ENCODE peak calls at places on chromosomes 2 and 18, in seven cellular contexts. One of them, this sample, is unnamed.

GRCh38 chr2:162492225-162492624 is 148.3 kb downstream of the GCA start:
- DNase-seq in endodermal cell: no peak
- DNase-seq in cardiac fibroblast: no peak
- DNase-seq in body of pancreas: no peak
- DNase-seq in colonic mucosa: no peak
- DNase-seq in BE2C: no peak
- DNase-seq in HL-60: no peak
- DNase-seq in this sample: no peak

GRCh38 chr2:64626963-64627760 is 26.6 kb downstream of the SERTAD2 start:
- DNase-seq in endodermal cell: peak
- DNase-seq in cardiac fibroblast: no peak
- DNase-seq in body of pancreas: no peak
- DNase-seq in colonic mucosa: no peak
- DNase-seq in BE2C: peak
- DNase-seq in HL-60: no peak
- DNase-seq in this sample: no peak

GRCh38 chr2:97911922-97912575 is 83.7 kb downstream of the TMEM131 start:
- DNase-seq in endodermal cell: no peak
- DNase-seq in cardiac fibroblast: no peak
- DNase-seq in body of pancreas: no peak
- DNase-seq in colonic mucosa: peak
- DNase-seq in BE2C: no peak
- DNase-seq in HL-60: no peak
- DNase-seq in this sample: no peak

GRCh38 chr18:2905802-2906521 is 59.2 kb downstream of the EMILIN2 start:
- DNase-seq in endodermal cell: peak
- DNase-seq in cardiac fibroblast: peak
- DNase-seq in body of pancreas: peak
- DNase-seq in colonic mucosa: peak
- DNase-seq in BE2C: peak
- DNase-seq in HL-60: peak
- DNase-seq in this sample: peak

GRCh38 chr2:232296766-232297525 is 81.6 kb upstream of the ALPP start:
- DNase-seq in endodermal cell: no peak
- DNase-seq in cardiac fibroblast: no peak
- DNase-seq in body of pancreas: no peak
- DNase-seq in colonic mucosa: no peak
- DNase-seq in BE2C: no peak
- DNase-seq in HL-60: no peak
- DNase-seq in this sample: no peak

GRCh38 chr18:23723121-23723520 is 33.9 kb downstream of the LAMA3 start:
- DNase-seq in endodermal cell: no peak
- DNase-seq in cardiac fibroblast: peak
- DNase-seq in body of pancreas: no peak
- DNase-seq in colonic mucosa: no peak
- DNase-seq in BE2C: no peak
- DNase-seq in HL-60: no peak
- DNase-seq in this sample: no peak

GRCh38 chr2:236776695-236777251 is 207.1 kb downstream of the ACKR3 start:
- DNase-seq in endodermal cell: no peak
- DNase-seq in cardiac fibroblast: peak
- DNase-seq in body of pancreas: no peak
- DNase-seq in colonic mucosa: no peak
- DNase-seq in BE2C: no peak
- DNase-seq in HL-60: no peak
- DNase-seq in this sample: no peak

GRCh38 chr2:168247341-168248305 is at the start of gene STK39:
- DNase-seq in endodermal cell: peak
- DNase-seq in cardiac fibroblast: peak
- DNase-seq in body of pancreas: peak
- DNase-seq in colonic mucosa: peak
- DNase-seq in BE2C: peak
- DNase-seq in HL-60: no peak
- DNase-seq in this sample: peak

DNA sequence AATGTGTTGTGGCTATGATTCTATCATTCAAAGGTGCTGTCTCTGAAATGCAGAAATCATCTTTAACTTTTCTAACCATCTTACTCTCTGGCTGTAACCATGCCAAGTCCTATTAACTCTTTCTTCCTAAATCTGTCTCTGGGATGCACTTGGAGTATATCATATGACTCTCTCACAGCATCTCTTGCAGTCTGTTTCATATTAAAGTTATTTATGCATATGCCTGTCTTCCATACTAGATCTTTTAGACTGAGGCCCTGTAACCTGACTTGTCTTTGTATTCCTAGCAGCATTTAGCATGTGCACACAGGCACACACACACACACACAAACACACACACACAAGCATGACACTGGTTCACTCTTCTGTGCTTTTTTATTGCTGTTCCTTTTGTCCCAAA is 320.6 kb downstream of the ETAA1 start:
- DNase-seq in endodermal cell: no peak
- DNase-seq in cardiac fibroblast: no peak
- DNase-seq in body of pancreas: no peak
- DNase-seq in colonic mucosa: no peak
- DNase-seq in BE2C: no peak
- DNase-seq in HL-60: no peak
- DNase-seq in this sample: no peak
- TF ChIP-seq CTCF in endodermal cell: no peak
- TF ChIP-seq CTCF in cardiac fibroblast: no peak
- TF ChIP-seq CTCF in body of pancreas: no peak
- TF ChIP-seq CTCF in colonic mucosa: no peak
- TF ChIP-seq CTCF in BE2C: no peak
- TF ChIP-seq CTCF in HL-60: no peak
- TF ChIP-seq CTCF in this sample: no peak

DNA sequence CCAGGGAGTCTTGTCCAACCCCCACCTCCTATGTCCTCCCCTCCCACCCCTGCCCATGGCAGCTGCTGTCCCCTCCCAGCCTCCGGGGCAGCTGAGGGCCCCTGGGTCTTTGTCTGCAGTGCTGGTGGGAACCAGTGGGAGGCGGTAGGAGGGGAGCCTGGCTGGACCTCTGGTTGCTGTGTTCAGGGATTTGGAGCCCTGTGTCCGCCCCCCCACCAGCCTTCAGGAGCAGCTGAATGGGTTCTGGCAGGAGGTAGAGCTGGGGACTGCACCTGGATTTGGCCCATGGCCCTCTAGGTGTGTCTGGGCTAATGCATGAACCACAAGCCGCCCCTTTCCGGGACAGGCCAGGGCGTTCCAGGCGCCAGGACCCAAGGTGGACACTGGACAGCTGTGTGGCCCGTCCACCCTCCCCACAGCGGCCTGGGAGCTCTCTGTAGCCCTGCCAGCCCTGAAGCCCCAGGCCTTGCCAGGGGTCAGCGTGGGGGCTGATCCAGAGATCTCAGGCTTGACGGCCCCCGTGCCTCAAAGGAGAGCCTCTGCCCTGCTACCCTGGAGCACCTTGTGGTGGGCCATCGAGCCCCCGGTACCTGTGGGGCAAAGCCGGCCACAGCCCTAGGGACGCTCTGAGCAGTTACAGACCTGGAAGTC is 25.4 kb downstream of the GPC1 start:
- DNase-seq in endodermal cell: peak
- DNase-seq in cardiac fibroblast: no peak
- DNase-seq in body of pancreas: peak
- DNase-seq in colonic mucosa: no peak
- DNase-seq in BE2C: peak
- DNase-seq in HL-60: no peak
- DNase-seq in this sample: no peak
- TF ChIP-seq CTCF in endodermal cell: peak
- TF ChIP-seq CTCF in cardiac fibroblast: peak
- TF ChIP-seq CTCF in body of pancreas: no peak
- TF ChIP-seq CTCF in colonic mucosa: no peak
- TF ChIP-seq CTCF in BE2C: peak
- TF ChIP-seq CTCF in HL-60: no peak
- TF ChIP-seq CTCF in this sample: no peak

GRCh38 chr2:135473567-135473966 is 57.5 kb downstream of the ZRANB3 start:
- DNase-seq in endodermal cell: peak
- DNase-seq in cardiac fibroblast: peak
- DNase-seq in body of pancreas: peak
- DNase-seq in colonic mucosa: no peak
- DNase-seq in BE2C: peak
- DNase-seq in HL-60: no peak
- DNase-seq in this sample: peak
- TF ChIP-seq CTCF in endodermal cell: peak
- TF ChIP-seq CTCF in cardiac fibroblast: peak
- TF ChIP-seq CTCF in body of pancreas: peak
- TF ChIP-seq CTCF in colonic mucosa: no peak
- TF ChIP-seq CTCF in BE2C: peak
- TF ChIP-seq CTCF in HL-60: no peak
- TF ChIP-seq CTCF in this sample: peak

GRCh38 chr2:219430633-219431615 is 3.7 kb upstream of the SPEG start:
- DNase-seq in endodermal cell: peak
- DNase-seq in cardiac fibroblast: peak
- DNase-seq in body of pancreas: no peak
- DNase-seq in colonic mucosa: no peak
- DNase-seq in BE2C: peak
- DNase-seq in HL-60: no peak
- DNase-seq in this sample: peak
- TF ChIP-seq CTCF in endodermal cell: peak
- TF ChIP-seq CTCF in cardiac fibroblast: peak
- TF ChIP-seq CTCF in body of pancreas: no peak
- TF ChIP-seq CTCF in colonic mucosa: no peak
- TF ChIP-seq CTCF in BE2C: peak
- TF ChIP-seq CTCF in HL-60: peak
- TF ChIP-seq CTCF in this sample: no peak

GRCh38 chr18:80158365-80158764 is 49.3 kb downstream of the ADNP2 start:
- DNase-seq in endodermal cell: peak
- DNase-seq in cardiac fibroblast: no peak
- DNase-seq in body of pancreas: no peak
- DNase-seq in colonic mucosa: no peak
- DNase-seq in BE2C: no peak
- DNase-seq in HL-60: no peak
- DNase-seq in this sample: no peak

GRCh38 chr18:80157708-80158343 is 48.8 kb downstream of the ADNP2 start:
- DNase-seq in endodermal cell: peak
- DNase-seq in cardiac fibroblast: peak
- DNase-seq in body of pancreas: peak
- DNase-seq in colonic mucosa: peak
- DNase-seq in BE2C: peak
- DNase-seq in HL-60: peak
- DNase-seq in this sample: peak

GRCh38 chr18:80163183-80163582 is 54.1 kb downstream of the ADNP2 start:
- DNase-seq in endodermal cell: no peak
- DNase-seq in cardiac fibroblast: no peak
- DNase-seq in body of pancreas: no peak
- DNase-seq in colonic mucosa: no peak
- DNase-seq in BE2C: no peak
- DNase-seq in HL-60: no peak
- DNase-seq in this sample: no peak

GRCh38 chr18:80161781-80162417 is 52.8 kb downstream of the ADNP2 start:
- DNase-seq in endodermal cell: peak
- DNase-seq in cardiac fibroblast: no peak
- DNase-seq in body of pancreas: no peak
- DNase-seq in colonic mucosa: no peak
- DNase-seq in BE2C: no peak
- DNase-seq in HL-60: no peak
- DNase-seq in this sample: no peak

DNA sequence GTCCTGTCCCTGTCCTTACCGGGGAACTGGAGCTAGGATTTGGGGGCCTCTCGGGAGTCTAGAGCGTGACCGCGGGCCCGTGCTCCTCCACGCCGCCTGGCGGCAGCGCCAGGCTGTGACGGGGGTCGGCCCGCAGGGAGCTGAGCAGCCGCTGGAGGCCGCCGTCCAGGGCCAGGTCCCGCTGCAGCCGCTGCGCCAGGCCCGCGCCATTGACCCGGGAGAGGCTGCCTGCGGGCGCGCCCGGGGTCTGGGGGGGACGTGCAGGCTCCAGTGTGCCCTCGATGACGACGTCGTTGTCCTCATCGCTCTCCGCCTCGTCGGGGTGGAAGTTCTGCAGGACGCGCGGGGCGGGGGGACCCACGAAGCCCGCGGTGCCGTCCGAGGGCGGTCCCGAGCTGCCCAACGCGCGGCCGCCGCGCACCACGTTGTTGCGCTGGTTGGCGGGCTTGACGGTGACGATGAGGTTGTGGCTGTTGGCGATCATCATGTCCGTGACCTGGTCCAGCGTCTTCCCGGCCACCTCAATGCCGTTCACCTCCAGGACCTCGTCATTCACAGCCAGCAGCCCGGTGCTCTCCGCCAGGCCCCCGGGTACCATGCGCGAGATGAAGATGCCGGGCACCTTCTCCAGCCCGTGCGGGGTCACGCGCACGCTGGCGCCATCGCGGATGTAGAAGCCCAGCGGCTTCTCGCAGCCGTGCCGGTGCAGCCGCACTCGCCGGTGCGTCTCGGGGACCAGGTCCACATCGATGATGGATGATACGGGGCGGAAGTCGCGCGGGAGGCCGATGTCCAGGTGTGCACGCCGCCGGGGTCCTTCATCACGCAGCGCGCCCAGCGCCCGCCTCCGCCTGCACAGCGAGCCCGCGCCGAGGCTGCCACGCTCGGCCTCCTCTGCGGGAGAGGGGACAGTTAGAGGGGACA is 50.9 kb downstream of the ADNP2 start:
- DNase-seq in endodermal cell: peak
- DNase-seq in cardiac fibroblast: peak
- DNase-seq in body of pancreas: peak
- DNase-seq in colonic mucosa: no peak
- DNase-seq in BE2C: no peak
- DNase-seq in HL-60: no peak
- DNase-seq in this sample: no peak
- TF ChIP-seq CTCF in endodermal cell: peak
- TF ChIP-seq CTCF in cardiac fibroblast: peak
- TF ChIP-seq CTCF in body of pancreas: no peak
- TF ChIP-seq CTCF in colonic mucosa: no peak
- TF ChIP-seq CTCF in BE2C: no peak
- TF ChIP-seq CTCF in HL-60: peak
- TF ChIP-seq CTCF in this sample: no peak

GRCh38 chr2:240565267-240566202 is 2.7 kb upstream of the RNPEPL1 start:
- DNase-seq in endodermal cell: peak
- DNase-seq in cardiac fibroblast: peak
- DNase-seq in body of pancreas: peak
- DNase-seq in colonic mucosa: peak
- DNase-seq in BE2C: peak
- DNase-seq in HL-60: peak
- DNase-seq in this sample: peak

GRCh38 chr2:240566203-240567136 is 1.8 kb upstream of the RNPEPL1 start:
- DNase-seq in endodermal cell: peak
- DNase-seq in cardiac fibroblast: peak
- DNase-seq in body of pancreas: peak
- DNase-seq in colonic mucosa: peak
- DNase-seq in BE2C: peak
- DNase-seq in HL-60: peak
- DNase-seq in this sample: peak

GRCh38 chr2:240564191-240564570 is 4.0 kb downstream of the DUSP28 start:
- DNase-seq in endodermal cell: peak
- DNase-seq in cardiac fibroblast: no peak
- DNase-seq in body of pancreas: no peak
- DNase-seq in colonic mucosa: no peak
- DNase-seq in BE2C: no peak
- DNase-seq in HL-60: no peak
- DNase-seq in this sample: no peak

GRCh38 chr2:240567137-240567871 is 980 bp upstream of the RNPEPL1 start:
- DNase-seq in endodermal cell: peak
- DNase-seq in cardiac fibroblast: no peak
- DNase-seq in body of pancreas: peak
- DNase-seq in colonic mucosa: peak
- DNase-seq in BE2C: no peak
- DNase-seq in HL-60: no peak
- DNase-seq in this sample: no peak

GRCh38 chr2:240564571-240565266 is 3.6 kb upstream of the RNPEPL1 start:
- DNase-seq in endodermal cell: peak
- DNase-seq in cardiac fibroblast: peak
- DNase-seq in body of pancreas: no peak
- DNase-seq in colonic mucosa: peak
- DNase-seq in BE2C: no peak
- DNase-seq in HL-60: no peak
- DNase-seq in this sample: peak
- TF ChIP-seq CTCF in endodermal cell: peak
- TF ChIP-seq CTCF in cardiac fibroblast: no peak
- TF ChIP-seq CTCF in body of pancreas: no peak
- TF ChIP-seq CTCF in colonic mucosa: no peak
- TF ChIP-seq CTCF in BE2C: peak
- TF ChIP-seq CTCF in HL-60: no peak
- TF ChIP-seq CTCF in this sample: peak